ENCODE peak calls at places on chromosomes 7 and 10, in four cellular contexts. L is K562, M is GM12878, A is HepG2. V is an unnamed sample.

GRCh38 chr10:72056113-72056512 is 32.2 kb downstream of the SPOCK2 start:
- DNase-seq in L (no peak), M (no peak), A (no peak), V (no peak)

GRCh38 chr7:70694909-70695803 is 436.8 kb upstream of the GALNT17 start:
- DNase-seq in A (no peak), L (no peak), M (no peak), V (no peak)

GRCh38 chr7:137142376-137142775 is 201.2 kb downstream of the PTN start:
- DNase-seq in M (no peak), A (no peak), L (no peak), V (no peak)

GRCh38 chr10:6431861-6432260 is 148.2 kb downstream of the PRKCQ start:
- DNase-seq in A (no peak), M (no peak), L (no peak), V (no peak)

GRCh38 chr7:13414661-13415105 is 574.8 kb downstream of the ETV1 start:
- DNase-seq in A (no peak), M (no peak), L (no peak), V (no peak)

GRCh38 chr10:110077436-110078120 is 69.8 kb downstream of the ADD3 start:
- DNase-seq in A (peak), M (no peak), L (no peak), V (no peak)

GRCh38 chr10:100683545-100684127 is 61.7 kb upstream of the PAX2 start:
- DNase-seq in L (no peak), A (no peak), M (no peak), V (no peak)

GRCh38 chr10:71911296-71911954 is 52.8 kb upstream of the CHST3 start:
- DNase-seq in L (no peak), A (no peak), M (no peak), V (no peak)

GRCh38 chr7:155143381-155143780 is 73.3 kb downstream of the HTR5A start:
- DNase-seq in A (no peak), L (no peak), M (no peak), V (no peak)

GRCh38 chr10:11237571-11237970 is 219.9 kb downstream of the CELF2 start:
- DNase-seq in L (no peak), A (no peak), M (no peak), V (no peak)

GRCh38 chr10:16612148-16612742 is 90.6 kb upstream of the C1QL3 start:
- DNase-seq in L (peak), M (no peak), A (peak), V (peak)

GRCh38 chr10:3786295-3786981 is 1.4 kb upstream of the KLF6 start:
- DNase-seq in L (no peak), M (no peak), A (peak), V (no peak)

GRCh38 chr10:44353128-44353390 is 31.8 kb downstream of the CXCL12 start:
- DNase-seq in L (no peak), A (no peak), M (no peak), V (no peak)

GRCh38 chr10:44355630-44356029 is 29.3 kb downstream of the CXCL12 start:
- DNase-seq in L (no peak), M (no peak), A (no peak), V (no peak)

GRCh38 chr10:44353721-44354120 is 31.2 kb downstream of the CXCL12 start:
- DNase-seq in A (no peak), L (no peak), M (no peak), V (no peak)

GRCh38 chr10:44356139-44357115 is 28.5 kb downstream of the CXCL12 start:
- DNase-seq in A (no peak), M (no peak), L (no peak), V (no peak)

GRCh38 chr10:44352316-44353127 is 32.4 kb downstream of the CXCL12 start:
- DNase-seq in L (no peak), M (no peak), A (no peak), V (no peak)
- TF ChIP-seq FOXK2 in L (no peak), M (no peak), A (no peak), V (no peak)

GRCh38 chr10:44958196-44958896 is 1.3 kb upstream of the RASSF4 start:
- DNase-seq in L (no peak), M (no peak), A (no peak), V (no peak)
- TF ChIP-seq SP1 in L (no peak), M (no peak), A (no peak), V (no peak)

DNA sequence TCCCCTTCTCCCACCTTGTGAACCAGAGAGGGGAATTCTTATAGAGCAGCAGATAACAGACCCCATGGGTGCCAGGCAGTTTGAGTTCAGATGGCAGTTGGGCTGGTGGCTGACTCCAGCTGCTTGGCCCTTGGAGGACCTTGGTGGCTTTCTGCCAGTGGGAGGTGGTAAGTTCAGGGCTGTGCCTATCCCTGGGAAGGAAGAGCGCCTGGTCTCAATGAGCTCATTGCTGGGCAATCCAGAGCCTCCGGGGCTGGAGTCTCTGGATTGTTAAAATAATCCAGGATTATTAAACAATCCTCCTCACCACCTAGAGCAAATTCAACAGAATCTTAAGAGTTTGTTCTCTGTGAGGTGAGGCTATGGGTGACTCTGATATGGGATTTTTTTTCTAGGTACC is 105.2 kb downstream of the FANK1 start:
- DNase-seq in M (no peak), L (no peak), A (no peak), V (no peak)
- TF ChIP-seq FOXK2 in M (no peak), L (no peak), A (no peak), V (no peak)

GRCh38 chr10:43259981-43260761 is 6.7 kb downstream of the RASGEF1A start:
- DNase-seq in M (no peak), A (no peak), L (no peak), V (no peak)
- TF ChIP-seq SP1 in M (no peak), A (no peak), L (no peak), V (no peak)

GRCh38 chr7:55439627-55440026 is 74.5 kb downstream of the LANCL2 start:
- DNase-seq in L (no peak), M (no peak), A (no peak), V (no peak)
- TF ChIP-seq FOXK2 in L (no peak), M (no peak), A (no peak), V (no peak)